ENCODE peak calls at places on chromosome 22, in eight cellular contexts. One of them, this sample, is unnamed.

GRCh38 chr22:39471421-39472141 is 14.8 kb downstream of the MGAT3 start:
- DNase-seq in ascending aorta: no peak
- DNase-seq in pancreas: no peak
- DNase-seq in thoracic aorta: no peak
- DNase-seq in CD8-positive, alpha-beta T cell: no peak
- DNase-seq in A549: no peak
- DNase-seq in HepG2: no peak
- DNase-seq in ovary: no peak
- DNase-seq in this sample: no peak

GRCh38 chr22:20773793-20774212 is at the start of gene SERPIND1:
- DNase-seq in CD8-positive, alpha-beta T cell: no peak
- DNase-seq in ascending aorta: no peak
- DNase-seq in thoracic aorta: no peak
- DNase-seq in HepG2: peak; percentile 94
- DNase-seq in pancreas: no peak
- DNase-seq in A549: no peak
- DNase-seq in ovary: no peak
- DNase-seq in this sample: no peak

GRCh38 chr22:49068861-49069260 is 758.8 kb downstream of the BRD1 start:
- DNase-seq in ovary: no peak
- DNase-seq in A549: no peak
- DNase-seq in pancreas: no peak
- DNase-seq in HepG2: no peak
- DNase-seq in thoracic aorta: no peak
- DNase-seq in CD8-positive, alpha-beta T cell: no peak
- DNase-seq in ascending aorta: no peak
- DNase-seq in this sample: no peak

GRCh38 chr22:26550498-26551033 is 38.3 kb upstream of the TFIP11 start:
- DNase-seq in ovary: no peak
- DNase-seq in ascending aorta: no peak
- DNase-seq in CD8-positive, alpha-beta T cell: no peak
- DNase-seq in thoracic aorta: no peak
- DNase-seq in HepG2: peak; percentile 17
- DNase-seq in pancreas: peak; percentile 77
- DNase-seq in A549: no peak
- DNase-seq in this sample: peak; percentile 84

GRCh38 chr22:38291201-38291777 is 18.5 kb upstream of the TMEM184B start:
- DNase-seq in HepG2: no peak
- DNase-seq in ovary: no peak
- DNase-seq in ascending aorta: no peak
- DNase-seq in A549: no peak
- DNase-seq in thoracic aorta: no peak
- DNase-seq in pancreas: no peak
- DNase-seq in CD8-positive, alpha-beta T cell: no peak
- DNase-seq in this sample: no peak

GRCh38 chr22:37486224-37486845 is at the start of gene MFNG:
- DNase-seq in ascending aorta: peak; percentile 49
- DNase-seq in thoracic aorta: no peak
- DNase-seq in CD8-positive, alpha-beta T cell: peak; percentile 77
- DNase-seq in A549: peak; percentile 54
- DNase-seq in pancreas: peak; percentile 82
- DNase-seq in HepG2: peak; percentile 64
- DNase-seq in ovary: peak; percentile 68
- DNase-seq in this sample: peak; percentile 90

GRCh38 chr22:19671316-19671715 is 43.0 kb upstream of the SEPTIN5 start:
- DNase-seq in A549: no peak
- DNase-seq in ovary: no peak
- DNase-seq in thoracic aorta: no peak
- DNase-seq in CD8-positive, alpha-beta T cell: no peak
- DNase-seq in pancreas: no peak
- DNase-seq in ascending aorta: no peak
- DNase-seq in HepG2: no peak
- DNase-seq in this sample: no peak

GRCh38 chr22:26564672-26565071 is 25.3 kb downstream of the TPST2 start:
- DNase-seq in pancreas: no peak
- DNase-seq in thoracic aorta: no peak
- DNase-seq in HepG2: no peak
- DNase-seq in ovary: no peak
- DNase-seq in CD8-positive, alpha-beta T cell: no peak
- DNase-seq in ascending aorta: no peak
- DNase-seq in A549: no peak
- DNase-seq in this sample: no peak

GRCh38 chr22:37747090-37747714 is 50.4 kb downstream of the TRIOBP start:
- DNase-seq in pancreas: no peak
- DNase-seq in HepG2: no peak
- DNase-seq in ovary: peak; percentile 60
- DNase-seq in ascending aorta: no peak
- DNase-seq in thoracic aorta: no peak
- DNase-seq in CD8-positive, alpha-beta T cell: no peak
- DNase-seq in A549: peak; percentile 55
- DNase-seq in this sample: peak; percentile 78

GRCh38 chr22:26648011-26648497 is 9.3 kb upstream of the MIAT start:
- DNase-seq in A549: no peak
- DNase-seq in thoracic aorta: no peak
- DNase-seq in ascending aorta: no peak
- DNase-seq in pancreas: no peak
- DNase-seq in ovary: no peak
- DNase-seq in CD8-positive, alpha-beta T cell: peak; percentile 60
- DNase-seq in HepG2: no peak
- DNase-seq in this sample: no peak

GRCh38 chr22:40521046-40521445 is 115.5 kb downstream of the MRTFA start:
- DNase-seq in pancreas: no peak
- DNase-seq in thoracic aorta: no peak
- DNase-seq in HepG2: no peak
- DNase-seq in ovary: no peak
- DNase-seq in CD8-positive, alpha-beta T cell: no peak
- DNase-seq in ascending aorta: no peak
- DNase-seq in A549: no peak
- DNase-seq in this sample: no peak

GRCh38 chr22:40526960-40527359 is 109.6 kb downstream of the MRTFA start:
- DNase-seq in ascending aorta: no peak
- DNase-seq in CD8-positive, alpha-beta T cell: no peak
- DNase-seq in A549: no peak
- DNase-seq in pancreas: no peak
- DNase-seq in HepG2: no peak
- DNase-seq in thoracic aorta: no peak
- DNase-seq in ovary: no peak
- DNase-seq in this sample: no peak

GRCh38 chr22:40525250-40525884 is 111.2 kb downstream of the MRTFA start:
- DNase-seq in pancreas: no peak
- DNase-seq in HepG2: peak; percentile 31
- DNase-seq in ovary: peak; percentile 71
- DNase-seq in A549: peak; percentile 65
- DNase-seq in thoracic aorta: no peak
- DNase-seq in ascending aorta: no peak
- DNase-seq in CD8-positive, alpha-beta T cell: peak; percentile 76
- DNase-seq in this sample: no peak

GRCh38 chr22:40520562-40520961 is 116.0 kb downstream of the MRTFA start:
- DNase-seq in CD8-positive, alpha-beta T cell: no peak
- DNase-seq in ovary: no peak
- DNase-seq in thoracic aorta: no peak
- DNase-seq in ascending aorta: no peak
- DNase-seq in HepG2: no peak
- DNase-seq in pancreas: no peak
- DNase-seq in A549: no peak
- DNase-seq in this sample: no peak

GRCh38 chr22:40524392-40525249 is 111.9 kb downstream of the MRTFA start:
- DNase-seq in ovary: no peak
- DNase-seq in A549: peak; percentile 42
- DNase-seq in thoracic aorta: no peak
- DNase-seq in CD8-positive, alpha-beta T cell: no peak
- DNase-seq in HepG2: peak; percentile 19
- DNase-seq in pancreas: no peak
- DNase-seq in ascending aorta: no peak
- DNase-seq in this sample: no peak
- TF ChIP-seq CTCF in ovary: no peak
- TF ChIP-seq CTCF in A549: peak; percentile 34
- TF ChIP-seq CTCF in thoracic aorta: no peak
- TF ChIP-seq CTCF in CD8-positive, alpha-beta T cell: no peak
- TF ChIP-seq CTCF in HepG2: peak; percentile 50
- TF ChIP-seq CTCF in pancreas: no peak
- TF ChIP-seq CTCF in ascending aorta: peak; percentile 31
- TF ChIP-seq CTCF in this sample: no peak

GRCh38 chr22:21942407-21942895 is 10.2 kb downstream of the PPM1F start:
- DNase-seq in HepG2: no peak
- DNase-seq in A549: peak; percentile 49
- DNase-seq in ascending aorta: peak; percentile 35
- DNase-seq in pancreas: peak; percentile 64
- DNase-seq in thoracic aorta: no peak
- DNase-seq in ovary: peak; percentile 68
- DNase-seq in CD8-positive, alpha-beta T cell: no peak
- DNase-seq in this sample: peak; percentile 87
- H3K4me1 ChIP-seq in HepG2: peaks cover 13% of the 10 kb centered on the region
- H3K4me1 ChIP-seq in A549: peaks cover 21% of the 10 kb centered on the region
- H3K4me1 ChIP-seq in ascending aorta: peaks cover 2% of the 10 kb centered on the region
- H3K4me1 ChIP-seq in pancreas: peaks cover 4% of the 10 kb centered on the region
- H3K4me1 ChIP-seq in thoracic aorta: peaks cover 53% of the 10 kb centered on the region
- H3K4me1 ChIP-seq in ovary: peaks cover 12% of the 10 kb centered on the region
- H3K4me1 ChIP-seq in CD8-positive, alpha-beta T cell: peaks cover 21% of the 10 kb centered on the region
- H3K4me1 ChIP-seq in this sample: peaks cover 24% of the 10 kb centered on the region

GRCh38 chr22:46776876-46777608 is 14.6 kb downstream of the TBC1D22A start:
- DNase-seq in ovary: no peak
- DNase-seq in thoracic aorta: no peak
- DNase-seq in pancreas: no peak
- DNase-seq in CD8-positive, alpha-beta T cell: no peak
- DNase-seq in A549: no peak
- DNase-seq in HepG2: no peak
- DNase-seq in ascending aorta: no peak
- DNase-seq in this sample: no peak

GRCh38 chr22:46775364-46775758 is 12.9 kb downstream of the TBC1D22A start:
- DNase-seq in thoracic aorta: no peak
- DNase-seq in ascending aorta: no peak
- DNase-seq in pancreas: no peak
- DNase-seq in CD8-positive, alpha-beta T cell: no peak
- DNase-seq in ovary: no peak
- DNase-seq in A549: no peak
- DNase-seq in HepG2: no peak
- DNase-seq in this sample: no peak

GRCh38 chr22:46777609-46777970 is 15.1 kb downstream of the TBC1D22A start:
- DNase-seq in ascending aorta: no peak
- DNase-seq in HepG2: no peak
- DNase-seq in pancreas: no peak
- DNase-seq in thoracic aorta: no peak
- DNase-seq in A549: no peak
- DNase-seq in ovary: no peak
- DNase-seq in CD8-positive, alpha-beta T cell: peak; percentile 58
- DNase-seq in this sample: peak; percentile 86

GRCh38 chr22:46775789-46776485 is 13.5 kb downstream of the TBC1D22A start:
- DNase-seq in HepG2: peak; percentile 43
- DNase-seq in ovary: no peak
- DNase-seq in ascending aorta: no peak
- DNase-seq in CD8-positive, alpha-beta T cell: no peak
- DNase-seq in thoracic aorta: no peak
- DNase-seq in A549: no peak
- DNase-seq in pancreas: no peak
- DNase-seq in this sample: peak; percentile 62

GRCh38 chr22:46776486-46776826 is 14.0 kb downstream of the TBC1D22A start:
- DNase-seq in thoracic aorta: no peak
- DNase-seq in HepG2: no peak
- DNase-seq in pancreas: no peak
- DNase-seq in CD8-positive, alpha-beta T cell: no peak
- DNase-seq in ovary: no peak
- DNase-seq in A549: no peak
- DNase-seq in ascending aorta: no peak
- DNase-seq in this sample: no peak
- H3K4me3 ChIP-seq in thoracic aorta: no peak overlapping the region
- H3K4me3 ChIP-seq in HepG2: no peak overlapping the region
- H3K4me3 ChIP-seq in pancreas: no peak overlapping the region
- H3K4me3 ChIP-seq in CD8-positive, alpha-beta T cell: no peak overlapping the region
- H3K4me3 ChIP-seq in ovary: no peak overlapping the region
- H3K4me3 ChIP-seq in A549: no peak overlapping the region
- H3K4me3 ChIP-seq in ascending aorta: no peak overlapping the region
- H3K4me3 ChIP-seq in this sample: no peak overlapping the region

DNA sequence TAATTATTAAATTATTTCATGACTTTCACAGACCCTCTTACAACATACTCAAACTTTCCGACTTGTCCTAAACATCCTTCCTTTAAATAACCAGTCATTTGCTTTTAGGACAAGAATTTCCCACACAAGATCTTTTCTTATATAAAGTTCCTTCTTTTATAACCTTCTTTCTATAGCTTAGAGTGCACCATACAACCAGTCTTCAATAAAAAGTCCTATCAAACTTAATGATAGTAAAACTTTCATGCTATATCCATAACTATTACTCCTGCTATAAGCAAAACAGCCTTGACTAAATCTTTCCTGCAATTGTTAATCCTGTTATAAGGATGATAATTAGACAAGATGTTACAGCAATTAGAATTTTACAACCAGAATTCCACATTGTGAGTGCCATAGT is 47.4 kb downstream of the ZNF280B start:
- DNase-seq in pancreas: no peak
- DNase-seq in ascending aorta: no peak
- DNase-seq in A549: no peak
- DNase-seq in HepG2: no peak
- DNase-seq in thoracic aorta: no peak
- DNase-seq in CD8-positive, alpha-beta T cell: no peak
- DNase-seq in ovary: no peak
- DNase-seq in this sample: no peak
- TF ChIP-seq CTCF in pancreas: no peak
- TF ChIP-seq CTCF in ascending aorta: no peak
- TF ChIP-seq CTCF in A549: no peak
- TF ChIP-seq CTCF in HepG2: no peak
- TF ChIP-seq CTCF in thoracic aorta: no peak
- TF ChIP-seq CTCF in CD8-positive, alpha-beta T cell: no peak
- TF ChIP-seq CTCF in ovary: no peak
- TF ChIP-seq CTCF in this sample: no peak

GRCh38 chr22:29914165-29914564 is 31.2 kb downstream of the MTMR3 start:
- DNase-seq in ovary: no peak
- DNase-seq in pancreas: no peak
- DNase-seq in ascending aorta: no peak
- DNase-seq in HepG2: no peak
- DNase-seq in CD8-positive, alpha-beta T cell: no peak
- DNase-seq in A549: no peak
- DNase-seq in thoracic aorta: no peak
- DNase-seq in this sample: no peak
- H3K4me1 ChIP-seq in ovary: peaks cover 17% of the 10 kb centered on the region
- H3K4me1 ChIP-seq in pancreas: peaks cover 18% of the 10 kb centered on the region
- H3K4me1 ChIP-seq in ascending aorta: peaks cover 6% of the 10 kb centered on the region
- H3K4me1 ChIP-seq in HepG2: peaks cover 58% of the 10 kb centered on the region
- H3K4me1 ChIP-seq in CD8-positive, alpha-beta T cell: peaks cover 22% of the 10 kb centered on the region
- H3K4me1 ChIP-seq in A549: peaks cover 66% of the 10 kb centered on the region
- H3K4me1 ChIP-seq in thoracic aorta: peaks cover 71% of the 10 kb centered on the region
- H3K4me1 ChIP-seq in this sample: peaks cover 30% of the 10 kb centered on the region

This sample was measured in left lung.